ENCODE peak calls at places on chromosomes 6 and 20, in nine cellular contexts. P, W, E, T, G, Z, C, R and K are unnamed samples.

GRCh38 chr20:30816182-30816645 is 441.2 kb upstream of the DEFB115 start:
- DNase-seq in P (peak; percentile 38), W (no peak), E (no peak), T (peak; percentile 43), G (peak; percentile 29), Z (peak; percentile 58), C (no peak), R (no peak), K (no peak)

GRCh38 chr6:89321571-89321970 is 6.5 kb upstream of the GABRR2 start:
- DNase-seq in P (no peak), W (no peak), E (no peak), T (no peak), G (no peak), Z (no peak), C (no peak), R (no peak), K (no peak)

GRCh38 chr6:162099685-162100084 is 627.9 kb downstream of the PRKN start:
- DNase-seq in P (no peak), W (no peak), E (peak; percentile 3), T (no peak), G (no peak), Z (no peak), C (no peak), R (peak; percentile 55), K (no peak)

GRCh38 chr6:150053450-150053849 is 15.5 kb downstream of the ULBP3 start:
- DNase-seq in P (no peak), W (no peak), E (no peak), T (no peak), G (no peak), Z (no peak), C (no peak), R (no peak), K (no peak)

GRCh38 chr20:24160563-24161355 is 172.2 kb upstream of the GGTLC1 start:
- DNase-seq in P (peak; percentile 58), W (no peak), E (no peak), T (peak; percentile 66), G (no peak), Z (peak; percentile 70), C (peak; percentile 47), R (peak; percentile 76), K (peak; percentile 35)

GRCh38 chr20:50333856-50334255 is 143.2 kb downstream of the CEBPB start:
- DNase-seq in P (no peak), W (no peak), E (no peak), T (no peak), G (no peak), Z (no peak), C (no peak), R (peak; percentile 80), K (peak; percentile 79)

GRCh38 chr20:32474967-32475819 is 109.9 kb downstream of the NOL4L start:
- DNase-seq in P (peak; percentile 66), W (no peak), E (no peak), T (peak; percentile 54), G (peak; percentile 32), Z (no peak), C (peak; percentile 65), R (peak; percentile 78), K (peak; percentile 97)

GRCh38 chr20:4507288-4507719 is 214.4 kb upstream of the PRND start:
- DNase-seq in P (no peak), W (no peak), E (no peak), T (no peak), G (no peak), Z (no peak), C (no peak), R (no peak), K (peak; percentile 48)

GRCh38 chr6:125510405-125510804 is 208.6 kb upstream of the HDDC2 start:
- DNase-seq in P (no peak), W (no peak), E (no peak), T (no peak), G (no peak), Z (no peak), C (no peak), R (no peak), K (no peak)

GRCh38 chr6:126145386-126145785 is 159.0 kb downstream of the TRMT11 start:
- DNase-seq in P (no peak), W (no peak), E (no peak), T (no peak), G (no peak), Z (no peak), C (no peak), R (no peak), K (no peak)

GRCh38 chr6:14046476-14047068 is 71.0 kb upstream of the CD83 start:
- DNase-seq in P (peak; percentile 61), W (no peak), E (peak; percentile 45), T (peak; percentile 51), G (peak; percentile 41), Z (peak; percentile 79), C (no peak), R (no peak), K (peak; percentile 72)